ENCODE peak calls at places on chromosome 16, in seven cellular contexts. One of them, this sample, is unnamed.

GRCh38 chr16:21233045-21233520 is 416 bp upstream of the ANKS4B start:
- DNase-seq in tibial nerve: no peak
- DNase-seq in gastrocnemius medialis: no peak
- DNase-seq in RWPE1: no peak
- DNase-seq in body of pancreas: no peak
- DNase-seq in psoas muscle: no peak
- DNase-seq in right atrium auricular region: no peak
- DNase-seq in this sample: no peak

GRCh38 chr16:66588981-66589713 is 9.9 kb downstream of the CMTM2 start:
- DNase-seq in tibial nerve: no peak
- DNase-seq in gastrocnemius medialis: no peak
- DNase-seq in RWPE1: no peak
- DNase-seq in body of pancreas: peak; percentile 51
- DNase-seq in psoas muscle: peak; percentile 70
- DNase-seq in right atrium auricular region: no peak
- DNase-seq in this sample: no peak

GRCh38 chr16:48525201-48526057 is 84.6 kb downstream of the N4BP1 start:
- DNase-seq in tibial nerve: no peak
- DNase-seq in gastrocnemius medialis: no peak
- DNase-seq in RWPE1: no peak
- DNase-seq in body of pancreas: no peak
- DNase-seq in psoas muscle: no peak
- DNase-seq in right atrium auricular region: no peak
- DNase-seq in this sample: no peak

GRCh38 chr16:85720319-85720637 is 30.6 kb downstream of the C16orf74 start:
- DNase-seq in tibial nerve: no peak
- DNase-seq in gastrocnemius medialis: peak; percentile 20
- DNase-seq in RWPE1: peak; percentile 79
- DNase-seq in body of pancreas: peak; percentile 21
- DNase-seq in psoas muscle: no peak
- DNase-seq in right atrium auricular region: no peak
- DNase-seq in this sample: no peak

GRCh38 chr16:50636865-50637374 is 44.2 kb downstream of the SNX20 start:
- DNase-seq in tibial nerve: no peak
- DNase-seq in gastrocnemius medialis: no peak
- DNase-seq in RWPE1: no peak
- DNase-seq in body of pancreas: no peak
- DNase-seq in psoas muscle: no peak
- DNase-seq in right atrium auricular region: no peak
- DNase-seq in this sample: no peak

GRCh38 chr16:80171746-80172145 is 369.0 kb upstream of the DYNLRB2 start:
- DNase-seq in tibial nerve: no peak
- DNase-seq in gastrocnemius medialis: no peak
- DNase-seq in RWPE1: no peak
- DNase-seq in body of pancreas: no peak
- DNase-seq in psoas muscle: no peak
- DNase-seq in right atrium auricular region: no peak
- DNase-seq in this sample: no peak

GRCh38 chr16:66605177-66605999 is 884 bp downstream of the CMTM3 start:
- DNase-seq in tibial nerve: no peak
- DNase-seq in gastrocnemius medialis: no peak
- DNase-seq in RWPE1: peak; percentile 30
- DNase-seq in body of pancreas: peak; percentile 38
- DNase-seq in psoas muscle: peak; percentile 82
- DNase-seq in right atrium auricular region: no peak
- DNase-seq in this sample: no peak

GRCh38 chr16:19223235-19223847 is 55.3 kb downstream of the SYT17 start:
- DNase-seq in tibial nerve: peak; percentile 17
- DNase-seq in gastrocnemius medialis: no peak
- DNase-seq in RWPE1: no peak
- DNase-seq in body of pancreas: peak; percentile 24
- DNase-seq in psoas muscle: no peak
- DNase-seq in right atrium auricular region: no peak
- DNase-seq in this sample: no peak

GRCh38 chr16:85369741-85370528 is 243.2 kb upstream of the GSE1 start:
- DNase-seq in tibial nerve: peak; percentile 44
- DNase-seq in gastrocnemius medialis: no peak
- DNase-seq in RWPE1: peak; percentile 61
- DNase-seq in body of pancreas: peak; percentile 46
- DNase-seq in psoas muscle: peak; percentile 81
- DNase-seq in right atrium auricular region: no peak
- DNase-seq in this sample: no peak

GRCh38 chr16:88415381-88416323 is 32.9 kb downstream of the ZNF469 start:
- DNase-seq in tibial nerve: no peak
- DNase-seq in gastrocnemius medialis: no peak
- DNase-seq in RWPE1: no peak
- DNase-seq in body of pancreas: no peak
- DNase-seq in psoas muscle: no peak
- DNase-seq in right atrium auricular region: no peak
- DNase-seq in this sample: no peak

GRCh38 chr16:83995756-83996155 is 27.7 kb downstream of the NECAB2 start:
- DNase-seq in tibial nerve: no peak
- DNase-seq in gastrocnemius medialis: no peak
- DNase-seq in RWPE1: no peak
- DNase-seq in body of pancreas: peak; percentile 63
- DNase-seq in psoas muscle: no peak
- DNase-seq in right atrium auricular region: no peak
- DNase-seq in this sample: no peak

GRCh38 chr16:88357306-88358032 is 25.3 kb upstream of the ZNF469 start:
- DNase-seq in tibial nerve: no peak
- DNase-seq in gastrocnemius medialis: no peak
- DNase-seq in RWPE1: no peak
- DNase-seq in body of pancreas: no peak
- DNase-seq in psoas muscle: peak; percentile 33
- DNase-seq in right atrium auricular region: no peak
- DNase-seq in this sample: no peak

GRCh38 chr16:86597880-86598606 is 19.7 kb downstream of the FOXL1 start:
- DNase-seq in tibial nerve: no peak
- DNase-seq in gastrocnemius medialis: no peak
- DNase-seq in RWPE1: no peak
- DNase-seq in body of pancreas: no peak
- DNase-seq in psoas muscle: no peak
- DNase-seq in right atrium auricular region: peak; percentile 79
- DNase-seq in this sample: no peak

DNA sequence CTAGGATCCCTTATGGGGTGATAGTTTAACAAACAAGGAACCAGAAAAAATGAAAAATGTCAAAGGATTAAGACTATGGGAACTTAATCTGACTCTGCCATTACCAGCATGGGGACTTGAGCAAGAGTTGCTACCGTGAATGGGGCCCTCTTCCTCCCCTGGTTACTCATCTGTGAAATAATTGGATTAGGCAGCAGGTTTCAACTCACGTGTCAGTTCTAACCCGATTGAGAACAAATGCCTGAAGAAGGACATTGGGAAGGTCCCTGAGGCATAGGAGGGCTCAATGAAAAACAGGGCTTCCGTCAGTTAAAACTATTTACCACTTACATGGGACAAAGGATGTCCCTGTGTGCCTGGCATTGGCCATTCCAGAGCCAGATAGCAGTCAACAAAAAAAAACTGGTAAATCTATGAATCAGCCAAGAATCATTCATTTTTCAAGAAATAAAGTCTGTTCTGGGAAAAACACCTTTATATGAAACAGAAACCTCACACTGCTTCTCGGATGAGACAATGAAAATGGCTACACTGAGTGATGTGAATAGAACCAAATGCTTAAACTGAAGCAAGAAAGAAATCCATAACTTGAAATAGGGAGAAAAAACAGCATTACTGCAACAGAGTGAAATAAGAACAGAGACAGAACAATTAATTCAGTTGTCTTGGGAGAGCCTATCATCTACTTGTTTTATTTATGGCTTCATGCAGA is 104.3 kb downstream of the ADAMTS18 start:
- DNase-seq in tibial nerve: no peak
- DNase-seq in gastrocnemius medialis: no peak
- DNase-seq in RWPE1: no peak
- DNase-seq in body of pancreas: no peak
- DNase-seq in psoas muscle: no peak
- DNase-seq in right atrium auricular region: no peak
- DNase-seq in this sample: no peak
- H3K27ac ChIP-seq in tibial nerve: no peak overlapping the region
- H3K27ac ChIP-seq in gastrocnemius medialis: no peak overlapping the region
- H3K27ac ChIP-seq in RWPE1: no peak overlapping the region
- H3K27ac ChIP-seq in body of pancreas: no peak overlapping the region
- H3K27ac ChIP-seq in psoas muscle: no peak overlapping the region
- H3K27ac ChIP-seq in right atrium auricular region: no peak overlapping the region
- H3K27ac ChIP-seq in this sample: no peak overlapping the region

GRCh38 chr16:81446318-81447275 is 2.0 kb downstream of the CMIP start:
- DNase-seq in tibial nerve: no peak
- DNase-seq in gastrocnemius medialis: no peak
- DNase-seq in RWPE1: peak; percentile 68
- DNase-seq in body of pancreas: peak; percentile 78
- DNase-seq in psoas muscle: no peak
- DNase-seq in right atrium auricular region: no peak
- DNase-seq in this sample: no peak
- H3K27ac ChIP-seq in tibial nerve: peak overlapping the region; percentile 89
- H3K27ac ChIP-seq in gastrocnemius medialis: peak overlapping the region; percentile 71
- H3K27ac ChIP-seq in RWPE1: peak overlapping the region; percentile 92
- H3K27ac ChIP-seq in body of pancreas: peak overlapping the region; percentile 91
- H3K27ac ChIP-seq in psoas muscle: no peak overlapping the region
- H3K27ac ChIP-seq in right atrium auricular region: peak overlapping the region; percentile 85
- H3K27ac ChIP-seq in this sample: peak overlapping the region; percentile 93

GRCh38 chr16:25063102-25063501 is 47.9 kb upstream of the ARHGAP17 start:
- DNase-seq in tibial nerve: no peak
- DNase-seq in gastrocnemius medialis: no peak
- DNase-seq in RWPE1: no peak
- DNase-seq in body of pancreas: no peak
- DNase-seq in psoas muscle: no peak
- DNase-seq in right atrium auricular region: no peak
- DNase-seq in this sample: no peak

GRCh38 chr16:25065899-25066298 is 45.6 kb upstream of the LCMT1 start:
- DNase-seq in tibial nerve: no peak
- DNase-seq in gastrocnemius medialis: no peak
- DNase-seq in RWPE1: no peak
- DNase-seq in body of pancreas: no peak
- DNase-seq in psoas muscle: no peak
- DNase-seq in right atrium auricular region: no peak
- DNase-seq in this sample: no peak

GRCh38 chr16:25063865-25064264 is 47.7 kb upstream of the LCMT1 start:
- DNase-seq in tibial nerve: no peak
- DNase-seq in gastrocnemius medialis: no peak
- DNase-seq in RWPE1: no peak
- DNase-seq in body of pancreas: no peak
- DNase-seq in psoas muscle: no peak
- DNase-seq in right atrium auricular region: peak; percentile 67
- DNase-seq in this sample: no peak

GRCh38 chr16:25064967-25065366 is 46.6 kb upstream of the LCMT1 start:
- DNase-seq in tibial nerve: no peak
- DNase-seq in gastrocnemius medialis: no peak
- DNase-seq in RWPE1: no peak
- DNase-seq in body of pancreas: peak; percentile 16
- DNase-seq in psoas muscle: no peak
- DNase-seq in right atrium auricular region: no peak
- DNase-seq in this sample: no peak

DNA sequence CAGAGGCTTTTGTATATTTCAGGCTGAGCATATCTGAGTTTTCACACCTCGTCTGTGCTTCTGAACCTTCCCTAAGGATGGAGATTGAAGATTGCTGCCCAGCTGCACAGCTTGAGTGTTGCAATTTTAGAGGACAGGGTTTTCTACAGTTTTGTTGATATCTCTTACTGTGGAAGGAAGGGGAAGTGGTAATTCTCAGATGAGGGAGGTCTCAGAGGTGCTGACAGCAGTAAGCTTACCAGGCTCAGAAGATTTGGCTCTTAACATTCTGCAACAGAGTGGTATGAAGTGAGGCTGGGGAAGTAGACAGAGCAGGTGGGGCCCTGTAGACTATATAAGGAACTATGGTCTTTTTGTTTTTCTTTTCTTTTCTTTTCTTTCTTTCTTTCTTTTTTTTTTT is 45.8 kb upstream of the ARHGAP17 start:
- DNase-seq in tibial nerve: no peak
- DNase-seq in gastrocnemius medialis: no peak
- DNase-seq in RWPE1: no peak
- DNase-seq in body of pancreas: no peak
- DNase-seq in psoas muscle: no peak
- DNase-seq in right atrium auricular region: no peak
- DNase-seq in this sample: no peak
- H3K27ac ChIP-seq in tibial nerve: peak overlapping the region; percentile 1
- H3K27ac ChIP-seq in gastrocnemius medialis: no peak overlapping the region
- H3K27ac ChIP-seq in RWPE1: no peak overlapping the region
- H3K27ac ChIP-seq in body of pancreas: no peak overlapping the region
- H3K27ac ChIP-seq in psoas muscle: no peak overlapping the region
- H3K27ac ChIP-seq in right atrium auricular region: no peak overlapping the region
- H3K27ac ChIP-seq in this sample: no peak overlapping the region

GRCh38 chr16:30004424-30004776 is 6.4 kb downstream of the DOC2A start:
- DNase-seq in tibial nerve: no peak
- DNase-seq in gastrocnemius medialis: no peak
- DNase-seq in RWPE1: no peak
- DNase-seq in body of pancreas: no peak
- DNase-seq in psoas muscle: peak; percentile 52
- DNase-seq in right atrium auricular region: no peak
- DNase-seq in this sample: no peak

GRCh38 chr16:30006095-30006473 is 4.7 kb downstream of the DOC2A start:
- DNase-seq in tibial nerve: no peak
- DNase-seq in gastrocnemius medialis: no peak
- DNase-seq in RWPE1: no peak
- DNase-seq in body of pancreas: no peak
- DNase-seq in psoas muscle: no peak
- DNase-seq in right atrium auricular region: no peak
- DNase-seq in this sample: no peak

GRCh38 chr16:30005341-30006094 is 5.3 kb downstream of the DOC2A start:
- DNase-seq in tibial nerve: no peak
- DNase-seq in gastrocnemius medialis: no peak
- DNase-seq in RWPE1: peak; percentile 47
- DNase-seq in body of pancreas: peak; percentile 43
- DNase-seq in psoas muscle: peak; percentile 72
- DNase-seq in right atrium auricular region: no peak
- DNase-seq in this sample: no peak

GRCh38 chr16:30003670-30004423 is 7.0 kb downstream of the DOC2A start:
- DNase-seq in tibial nerve: no peak
- DNase-seq in gastrocnemius medialis: no peak
- DNase-seq in RWPE1: no peak
- DNase-seq in body of pancreas: no peak
- DNase-seq in psoas muscle: peak; percentile 42
- DNase-seq in right atrium auricular region: no peak
- DNase-seq in this sample: no peak

DNA sequence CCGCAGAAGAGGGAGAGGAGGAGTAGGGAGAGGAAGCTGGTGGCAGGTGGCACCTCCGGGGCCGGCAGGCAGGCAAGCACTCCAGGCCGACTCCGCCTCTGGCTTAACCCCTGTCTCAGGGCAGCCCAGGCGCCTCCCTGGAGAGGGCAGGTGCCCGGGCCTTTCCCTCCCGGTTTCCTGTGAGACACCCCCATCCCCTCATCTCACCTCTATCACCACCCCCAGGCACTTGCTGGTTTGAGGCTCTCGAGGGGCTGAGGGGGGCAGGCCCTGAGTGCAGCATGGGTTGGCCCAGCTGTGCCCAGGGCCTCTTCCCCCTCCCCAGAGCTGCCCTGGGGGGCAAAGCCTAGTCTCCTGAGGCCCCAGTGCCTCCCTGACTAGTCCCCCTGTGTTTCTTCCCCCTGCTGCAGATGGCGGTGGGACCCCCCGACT is 6.0 kb downstream of the DOC2A start:
- DNase-seq in tibial nerve: no peak
- DNase-seq in gastrocnemius medialis: no peak
- DNase-seq in RWPE1: no peak
- DNase-seq in body of pancreas: no peak
- DNase-seq in psoas muscle: no peak
- DNase-seq in right atrium auricular region: no peak
- DNase-seq in this sample: no peak
- H3K27ac ChIP-seq in tibial nerve: no peak overlapping the region
- H3K27ac ChIP-seq in gastrocnemius medialis: no peak overlapping the region
- H3K27ac ChIP-seq in RWPE1: peak overlapping the region; percentile 59
- H3K27ac ChIP-seq in body of pancreas: no peak overlapping the region
- H3K27ac ChIP-seq in psoas muscle: no peak overlapping the region
- H3K27ac ChIP-seq in right atrium auricular region: no peak overlapping the region
- H3K27ac ChIP-seq in this sample: no peak overlapping the region